ENCODE peak calls at places on chromosome 11, in five cellular contexts. A, Z, C, N and L are unnamed samples.

GRCh38 chr11:116111546-116111945 is 607.3 kb upstream of the CADM1 start:
- DNase-seq in A (no peak), Z (no peak), C (no peak), N (no peak), L (no peak)

GRCh38 chr11:122676638-122677037 is 21.1 kb downstream of the UBASH3B start:
- DNase-seq in A (no peak), Z (no peak), C (no peak), N (no peak), L (no peak)

GRCh38 chr11:15202626-15203025 is 87.9 kb downstream of the INSC start:
- DNase-seq in A (no peak), Z (no peak), C (no peak), N (no peak), L (no peak)

GRCh38 chr11:120869516-120870011 is 154.3 kb upstream of the TBCEL start:
- DNase-seq in A (no peak), Z (no peak), C (peak; percentile 69), N (peak; percentile 14), L (no peak)

GRCh38 chr11:134380785-134381184 is 31.3 kb downstream of the B3GAT1 start:
- DNase-seq in A (no peak), Z (no peak), C (no peak), N (no peak), L (no peak)

GRCh38 chr11:121761171-121761570 is 308.4 kb upstream of the SORL1-AS1 start:
- DNase-seq in A (no peak), Z (no peak), C (no peak), N (no peak), L (no peak)

GRCh38 chr11:12042215-12042676 is 33.8 kb upstream of the DKK3 start:
- DNase-seq in A (peak; percentile 96), Z (peak; percentile 93), C (no peak), N (no peak), L (peak; percentile 99)

GRCh38 chr11:38323961-38324761 is 1726.1 kb upstream of the RAG2 start:
- DNase-seq in A (no peak), Z (no peak), C (no peak), N (no peak), L (no peak)

GRCh38 chr11:61860054-61860903 is 31.1 kb downstream of the FADS3 start:
- DNase-seq in A (no peak), Z (no peak), C (no peak), N (no peak), L (no peak)

GRCh38 chr11:120055646-120056045 is 82.3 kb downstream of the TRIM29 start:
- DNase-seq in A (no peak), Z (peak; percentile 3), C (no peak), N (no peak), L (no peak)

GRCh38 chr11:64876835-64877341 is 1.5 kb downstream of the EHD1 start:
- DNase-seq in A (no peak), Z (peak; percentile 35), C (no peak), N (no peak), L (no peak)

GRCh38 chr11:118699508-118700220 is 20.2 kb upstream of the TREH start:
- DNase-seq in A (no peak), Z (no peak), C (no peak), N (no peak), L (no peak)

GRCh38 chr11:113349528-113349927 is 35.1 kb downstream of the TTC12 start:
- DNase-seq in A (no peak), Z (no peak), C (no peak), N (no peak), L (no peak)

GRCh38 chr11:63574856-63575602 is 11.8 kb upstream of the PLAAT2 start:
- DNase-seq in A (no peak), Z (peak; percentile 29), C (no peak), N (peak; percentile 11), L (no peak)

GRCh38 chr11:103091441-103091809 is 535 bp downstream of the DCUN1D5 start:
- DNase-seq in A (no peak), Z (peak; percentile 22), C (peak; percentile 59), N (peak; percentile 15), L (no peak)

GRCh38 chr11:7964261-7964660 is 986 bp downstream of the NLRP10 start:
- DNase-seq in A (no peak), Z (no peak), C (no peak), N (no peak), L (no peak)

GRCh38 chr11:119729581-119730346 is 764 bp upstream of the NECTIN1 start:
- DNase-seq in A (no peak), Z (no peak), C (no peak), N (peak; percentile 61), L (no peak)

GRCh38 chr11:76369406-76369805 is 11.5 kb downstream of the THAP12 start:
- DNase-seq in A (no peak), Z (no peak), C (no peak), N (no peak), L (no peak)

GRCh38 chr11:93686226-93686625 is 24.7 kb downstream of the CEP295 start:
- DNase-seq in A (no peak), Z (no peak), C (no peak), N (no peak), L (no peak)

GRCh38 chr11:40370821-40371616 is 1088.4 kb downstream of the LRRC4C start:
- DNase-seq in A (no peak), Z (no peak), C (no peak), N (no peak), L (no peak)

GRCh38 chr11:133302056-133302455 is 230.2 kb downstream of the OPCML start:
- DNase-seq in A (no peak), Z (no peak), C (no peak), N (no peak), L (no peak)

GRCh38 chr11:35165416-35166368 is 26.7 kb downstream of the CD44 start:
- DNase-seq in A (peak; percentile 71), Z (peak; percentile 88), C (peak; percentile 98), N (no peak), L (no peak)

GRCh38 chr11:35994421-35994820 is 50.6 kb downstream of the LDLRAD3 start:
- DNase-seq in A (no peak), Z (no peak), C (no peak), N (no peak), L (no peak)

GRCh38 chr11:102957953-102958352 is 2.4 kb upstream of the MMP13 start:
- DNase-seq in A (no peak), Z (no peak), C (no peak), N (no peak), L (no peak)

GRCh38 chr11:72602250-72602904 is 71.8 kb downstream of the PDE2A start:
- DNase-seq in A (no peak), Z (no peak), C (no peak), N (no peak), L (no peak)

GRCh38 chr11:34941688-34942087 is 25.3 kb downstream of the PDHX start:
- DNase-seq in A (no peak), Z (no peak), C (no peak), N (no peak), L (no peak)

GRCh38 chr11:133515075-133515474 is 17.2 kb downstream of the OPCML start:
- DNase-seq in A (no peak), Z (no peak), C (no peak), N (no peak), L (no peak)

GRCh38 chr11:108906329-108906728 is 241.5 kb downstream of the DDX10 start:
- DNase-seq in A (no peak), Z (peak; percentile 81), C (no peak), N (no peak), L (peak; percentile 19)

GRCh38 chr11:30017467-30017895 is 651 bp upstream of the KCNA4 start:
- DNase-seq in A (no peak), Z (no peak), C (no peak), N (no peak), L (no peak)

GRCh38 chr11:29333993-29334780 is 682.6 kb downstream of the KCNA4 start:
- DNase-seq in A (no peak), Z (peak; percentile 83), C (peak; percentile 57), N (no peak), L (no peak)

GRCh38 chr11:1758611-1759150 is 5.0 kb downstream of the CTSD start:
- DNase-seq in A (no peak), Z (no peak), C (no peak), N (no peak), L (no peak)
- H3K4me3 ChIP-seq in A (no peak overlapping the region), Z (no peak overlapping the region), C (no peak overlapping the region), N (no peak overlapping the region), L (no peak overlapping the region)

GRCh38 chr11:85694385-85694980 is 8.5 kb upstream of the CCDC89 start:
- DNase-seq in A (no peak), Z (peak; percentile 59), C (peak; percentile 26), N (no peak), L (no peak)
- TF ChIP-seq CTCF in A (peak; percentile 60), Z (peak; percentile 59), C (peak; percentile 29), N (peak; percentile 63), L (peak; percentile 59)

GRCh38 chr11:26350002-26350401 is 18.1 kb downstream of the ANO3 start:
- DNase-seq in A (no peak), Z (no peak), C (no peak), N (no peak), L (no peak)
- H3K4me3 ChIP-seq in A (no peak overlapping the region), Z (no peak overlapping the region), C (no peak overlapping the region), N (no peak overlapping the region), L (no peak overlapping the region)

DNA sequence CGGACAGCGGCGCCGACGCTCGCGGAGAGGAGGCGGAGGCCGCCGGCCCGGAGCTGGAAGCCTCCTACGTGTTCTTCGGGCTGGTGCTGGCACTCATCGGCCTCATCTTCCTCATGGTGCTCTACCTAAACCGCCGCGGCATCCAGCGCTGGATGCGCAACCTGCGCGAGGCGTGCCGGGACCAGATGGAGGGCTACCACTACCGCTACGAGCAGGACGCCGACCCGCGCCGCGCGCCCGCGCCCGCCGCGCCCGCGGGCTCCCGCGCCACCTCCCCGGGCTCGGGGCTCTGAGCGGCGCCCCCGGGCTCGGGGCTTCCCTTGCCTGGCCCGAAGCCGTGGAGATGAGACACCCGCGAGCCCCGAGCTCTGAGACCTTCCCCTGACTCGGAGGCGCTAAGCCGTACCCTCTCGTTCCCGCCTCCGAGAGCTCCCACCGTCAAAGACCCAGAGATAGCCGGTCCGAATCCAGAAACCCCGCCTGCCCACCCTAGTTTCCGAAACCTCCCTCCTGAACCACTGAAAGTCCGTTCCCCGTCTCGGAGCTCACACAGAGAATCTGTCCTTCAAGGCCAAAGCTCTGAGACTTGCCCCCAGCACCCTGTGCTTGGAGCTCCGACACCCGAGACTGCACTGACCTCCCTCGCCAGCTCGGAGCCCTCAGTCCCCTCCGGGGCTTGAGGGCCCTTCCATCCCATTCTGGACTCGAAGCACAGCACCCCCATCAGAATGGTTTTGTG is 1.5 kb downstream of the TPBGL start:
- DNase-seq in A (no peak), Z (no peak), C (no peak), N (no peak), L (no peak)
- TF ChIP-seq CTCF in A (no peak), Z (no peak), C (no peak), N (no peak), L (no peak)

GRCh38 chr11:46534713-46535112 is 59.1 kb downstream of the AMBRA1 start:
- DNase-seq in A (no peak), Z (no peak), C (no peak), N (no peak), L (no peak)
- H3K4me3 ChIP-seq in A (no peak overlapping the region), Z (no peak overlapping the region), C (no peak overlapping the region), N (no peak overlapping the region), L (no peak overlapping the region)

DNA sequence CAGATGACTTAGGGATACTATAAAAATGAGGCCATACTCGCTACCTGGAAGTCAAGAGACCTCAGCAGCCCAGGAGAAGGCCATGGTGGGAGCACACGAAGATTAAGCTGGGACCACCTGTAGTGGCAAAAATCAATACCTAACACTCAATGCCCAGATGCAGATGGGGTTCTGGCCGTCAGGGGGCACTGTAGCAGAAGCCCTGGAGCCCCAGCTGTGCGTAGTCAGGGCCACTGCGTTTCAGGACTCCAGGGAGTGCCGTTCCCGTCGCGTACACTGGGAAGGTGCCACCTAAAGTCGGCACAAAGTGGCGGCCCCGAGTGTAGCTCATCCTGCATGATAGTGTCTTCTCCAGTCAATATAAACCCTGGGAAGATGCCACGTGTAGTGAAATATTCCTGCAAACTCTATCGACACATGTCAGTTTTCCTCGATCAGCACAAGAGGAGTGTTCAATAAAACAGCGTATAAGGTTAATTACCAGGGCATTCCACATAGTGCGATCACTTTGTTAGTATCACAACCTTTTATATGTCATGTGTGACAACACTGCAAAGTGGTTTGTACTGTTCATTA is 123.7 kb upstream of the NTM start:
- DNase-seq in A (no peak), Z (no peak), C (peak; percentile 23), N (peak; percentile 72), L (no peak)
- TF ChIP-seq CTCF in A (peak; percentile 36), Z (peak; percentile 51), C (peak; percentile 58), N (peak; percentile 70), L (peak; percentile 61)